ENCODE peak calls at places on chromosomes 7 and 10, in nine cellular contexts. O is activated CD4-positive, CD25-positive, alpha-beta regulatory T cell treated with anti-CD3 and anti-CD28 coated beads, Interleukin-2, amount 50 U/mL, for 72 hours; P is CD14-positive monocyte; M is activated naive CD4-positive, alpha-beta T cell treated with anti-CD3 and anti-CD28 coated beads for 36 hours; W is DMS153; T is uterus; S is PC-9; H is NCI-H748 treated with DMSO at 0.1 percent for 48 hours; U is HFFc6. J is an unnamed sample.

GRCh38 chr10:12237265-12238220 is 41.6 kb downstream of the CDC123 start:
- DNase-seq in S (no peak), M (no peak), T (no peak), O (no peak), P (no peak), U (no peak), W (no peak), H (no peak), J (no peak)

GRCh38 chr10:77164616-77165311 is 472.8 kb downstream of the KCNMA1 start:
- DNase-seq in H (no peak), M (no peak), W (no peak), P (no peak), T (no peak), U (peak), O (no peak), S (no peak), J (peak)

GRCh38 chr10:22148956-22149355 is 68.9 kb downstream of the EBLN1 start:
- DNase-seq in T (no peak), P (no peak), M (no peak), H (no peak), U (no peak), O (no peak), W (no peak), S (no peak), J (no peak)

GRCh38 chr10:132186488-132187413 is at the start of gene DPYSL4:
- DNase-seq in T (no peak), P (no peak), O (no peak), S (no peak), H (no peak), U (no peak), M (no peak), W (no peak), J (no peak)

GRCh38 chr7:24143547-24143946 is 140.4 kb upstream of the NPY start:
- DNase-seq in H (no peak), P (no peak), O (no peak), T (no peak), S (no peak), U (no peak), M (no peak), W (no peak), J (no peak)

GRCh38 chr7:116216956-116217570 is 6.7 kb downstream of the TES start:
- DNase-seq in H (no peak), M (no peak), U (peak), P (no peak), W (no peak), O (no peak), S (peak), T (no peak), J (no peak)

GRCh38 chr10:132703305-132704007 is 82.5 kb downstream of the NKX6-2 start:
- DNase-seq in S (no peak), T (no peak), U (no peak), H (no peak), P (peak), W (no peak), M (no peak), O (no peak), J (no peak)

GRCh38 chr10:8498881-8499280 is 444.4 kb downstream of the GATA3 start:
- DNase-seq in U (no peak), H (no peak), P (no peak), W (no peak), O (no peak), M (peak), T (no peak), S (no peak), J (no peak)

GRCh38 chr7:133613250-133613649 is 360.4 kb downstream of the EXOC4 start:
- DNase-seq in U (no peak), W (no peak), M (no peak), H (no peak), O (no peak), P (no peak), S (no peak), T (no peak), J (no peak)

GRCh38 chr10:126839094-126839761 is 66.0 kb upstream of the DOCK1 start:
- DNase-seq in W (peak), H (peak), U (no peak), T (no peak), O (no peak), P (no peak), M (no peak), S (no peak), J (no peak)

GRCh38 chr10:68594405-68594804 is 34.3 kb downstream of the TET1 start:
- DNase-seq in H (no peak), P (no peak), T (no peak), U (peak), W (no peak), M (no peak), O (no peak), S (peak), J (peak)

GRCh38 chr10:128050937-128051336 is 75.3 kb downstream of the MKI67 start:
- DNase-seq in H (no peak), M (peak), W (no peak), U (no peak), S (no peak), T (peak), O (no peak), P (peak), J (no peak)

GRCh38 chr10:43249962-43250624 is 16.8 kb downstream of the RASGEF1A start:
- DNase-seq in U (no peak), T (peak), M (peak), O (peak), W (no peak), S (no peak), P (peak), H (no peak), J (no peak)

GRCh38 chr7:27723086-27723485 is 16.9 kb upstream of the TAX1BP1 start:
- DNase-seq in M (no peak), S (no peak), U (no peak), O (no peak), P (no peak), H (no peak), W (no peak), T (no peak), J (no peak)

GRCh38 chr10:22816298-22816653 is 101.9 kb upstream of the PIP4K2A start:
- DNase-seq in S (peak), P (peak), U (peak), M (no peak), H (no peak), W (no peak), O (no peak), T (no peak), J (peak)

GRCh38 chr7:55122263-55122662 is 103.4 kb downstream of the EGFR start:
- DNase-seq in T (no peak), H (no peak), M (no peak), S (no peak), W (no peak), P (no peak), U (no peak), O (no peak), J (no peak)

GRCh38 chr10:11894381-11895107 is 71.4 kb downstream of the PROSER2 start:
- DNase-seq in U (no peak), P (no peak), T (no peak), M (no peak), S (no peak), H (no peak), O (no peak), W (no peak), J (no peak)

GRCh38 chr7:68121655-68122054 is 1125.0 kb downstream of the TYW1 start:
- DNase-seq in T (no peak), P (no peak), H (no peak), S (no peak), O (no peak), M (no peak), U (no peak), W (no peak), J (no peak)

GRCh38 chr7:139777948-139778841 is at the start of gene HIPK2:
- DNase-seq in U (peak), H (peak), P (peak), W (peak), T (peak), S (no peak), M (peak), O (peak), J (peak)

GRCh38 chr7:40755438-40755837 is 620.6 kb downstream of the SUGCT start:
- DNase-seq in W (no peak), T (no peak), P (no peak), S (no peak), M (no peak), H (no peak), U (no peak), O (no peak), J (no peak)

GRCh38 chr10:98030991-98031431 is 590 bp upstream of the CRTAC1 start:
- DNase-seq in O (no peak), H (no peak), P (no peak), M (no peak), T (no peak), W (no peak), S (no peak), U (no peak), J (no peak)

GRCh38 chr10:119177708-119178370 is 773 bp downstream of the PRDX3 start:
- DNase-seq in W (no peak), M (peak), O (peak), S (no peak), P (no peak), T (no peak), U (no peak), H (no peak), J (no peak)

GRCh38 chr10:101008823-101009423 is 9.3 kb downstream of the LZTS2 start:
- DNase-seq in H (no peak), P (no peak), O (no peak), T (no peak), M (no peak), W (no peak), S (no peak), U (no peak), J (no peak)

GRCh38 chr7:130345725-130346124 is 1.1 kb downstream of the CPA5 start:
- DNase-seq in H (no peak), U (no peak), O (no peak), S (no peak), P (no peak), W (no peak), M (no peak), T (no peak), J (no peak)

GRCh38 chr7:66950311-66950710 is 29.3 kb downstream of the TMEM248 start:
- DNase-seq in H (no peak), O (no peak), U (no peak), T (no peak), S (no peak), W (no peak), M (no peak), P (no peak), J (no peak)

GRCh38 chr10:74753295-74754211 is 72.8 kb upstream of the KAT6B start:
- DNase-seq in W (no peak), M (no peak), U (peak), S (no peak), T (peak), H (no peak), P (no peak), O (no peak), J (no peak)

GRCh38 chr7:139651308-139651707 is 126.5 kb downstream of the HIPK2 start:
- DNase-seq in W (no peak), M (no peak), O (no peak), H (no peak), S (no peak), U (no peak), T (no peak), P (peak), J (peak)

GRCh38 chr10:98038333-98038732 is 7.9 kb upstream of the CRTAC1 start:
- DNase-seq in U (no peak), S (no peak), T (no peak), H (no peak), O (no peak), W (peak), P (no peak), M (no peak), J (no peak)

GRCh38 chr7:38410056-38410455 is 136.6 kb upstream of the TARP start:
- DNase-seq in H (no peak), T (no peak), S (no peak), M (no peak), O (no peak), W (no peak), P (no peak), U (no peak), J (no peak)

GRCh38 chr7:159062596-159062995 is 82.1 kb downstream of the VIPR2 start:
- DNase-seq in M (no peak), T (no peak), W (no peak), S (no peak), P (no peak), O (peak), U (no peak), H (no peak), J (no peak)

GRCh38 chr7:99105756-99106155 is 38.2 kb downstream of the SMURF1 start:
- DNase-seq in U (no peak), P (no peak), H (no peak), T (no peak), O (no peak), M (no peak), W (no peak), S (no peak), J (no peak)

GRCh38 chr10:115956225-115957009 is 316.6 kb downstream of the GFRA1 start:
- DNase-seq in O (no peak), T (no peak), U (peak), S (no peak), M (no peak), W (no peak), P (no peak), H (no peak), J (peak)

GRCh38 chr10:133245439-133246235 is 8.0 kb downstream of the VENTX start:
- DNase-seq in O (no peak), W (no peak), M (no peak), P (no peak), U (no peak), S (no peak), T (no peak), H (no peak), J (no peak)

GRCh38 chr10:50805981-50806622 is 66.4 kb downstream of the ASAH2B start:
- DNase-seq in W (no peak), P (no peak), S (no peak), O (no peak), T (no peak), H (no peak), U (no peak), M (no peak), J (no peak)